ENCODE peak calls at places on chromosome 18, in seven cellular contexts. F is HCT116, W is HepG2, S is GM12878, X is WTC11, T is K562, L is H1. D is an unnamed sample.

GRCh38 chr18:11960743-11961380 is 20.4 kb upstream of the IMPA2 start:
- DNase-seq in F (no peak), W (no peak), S (no peak), X (no peak), T (peak; percentile 32), L (no peak), D (no peak)

GRCh38 chr18:21242141-21243040 is at the start of gene GREB1L:
- DNase-seq in F (peak; percentile 27), W (peak; percentile 16), S (no peak), X (peak; percentile 77), T (no peak), L (peak; percentile 83), D (peak; percentile 87)

GRCh38 chr18:77590928-77591327 is 341.3 kb downstream of the GALR1 start:
- DNase-seq in F (no peak), W (no peak), S (no peak), X (no peak), T (no peak), L (no peak), D (no peak)

GRCh38 chr18:8826514-8826913 is 121.2 kb downstream of the MTCL1 start:
- DNase-seq in F (no peak), W (no peak), S (no peak), X (no peak), T (no peak), L (no peak), D (no peak)

GRCh38 chr18:12837747-12838146 is 46.3 kb downstream of the PTPN2 start:
- DNase-seq in F (no peak), W (no peak), S (no peak), X (no peak), T (no peak), L (no peak), D (no peak)

GRCh38 chr18:79930020-79930642 is 21.3 kb downstream of the SLC66A2 start:
- DNase-seq in F (no peak), W (no peak), S (no peak), X (no peak), T (no peak), L (no peak), D (no peak)

GRCh38 chr18:45785015-45785597 is 40.4 kb upstream of the SIGLEC15 start:
- DNase-seq in F (no peak), W (no peak), S (no peak), X (no peak), T (no peak), L (no peak), D (no peak)

GRCh38 chr18:21820035-21820810 is 79.6 kb downstream of the MIB1 start:
- DNase-seq in F (peak; percentile 7), W (peak; percentile 8), S (no peak), X (no peak), T (peak; percentile 25), L (no peak), D (peak; percentile 27)

GRCh38 chr18:36756262-36756661 is 72.5 kb downstream of the TPGS2 start:
- DNase-seq in F (no peak), W (no peak), S (no peak), X (no peak), T (no peak), L (no peak), D (no peak)

GRCh38 chr18:27130029-27130428 is 55.1 kb downstream of the CHST9 start:
- DNase-seq in F (no peak), W (no peak), S (no peak), X (no peak), T (no peak), L (no peak), D (no peak)

GRCh38 chr18:76453057-76453561 is 41.9 kb downstream of the ZNF516 start:
- DNase-seq in F (no peak), W (no peak), S (no peak), X (no peak), T (no peak), L (no peak), D (no peak)

GRCh38 chr18:48002933-48003365 is 72.5 kb upstream of the SMAD2 start:
- DNase-seq in F (peak; percentile 77), W (no peak), S (no peak), X (no peak), T (no peak), L (no peak), D (no peak)

GRCh38 chr18:65215865-65216466 is 534.8 kb upstream of the CDH7 start:
- DNase-seq in F (no peak), W (no peak), S (no peak), X (no peak), T (no peak), L (no peak), D (no peak)

GRCh38 chr18:42072407-42072806 is 117.4 kb downstream of the PIK3C3 start:
- DNase-seq in F (no peak), W (no peak), S (no peak), X (no peak), T (no peak), L (no peak), D (no peak)

GRCh38 chr18:74947875-74948274 is 261.1 kb downstream of the PTGR3 start:
- DNase-seq in F (no peak), W (no peak), S (no peak), X (no peak), T (no peak), L (no peak), D (no peak)

GRCh38 chr18:8536226-8536625 is 73.0 kb upstream of the RAB12 start:
- DNase-seq in F (no peak), W (no peak), S (no peak), X (no peak), T (no peak), L (peak; percentile 45), D (no peak)

GRCh38 chr18:48806551-48807261 is 144.1 kb downstream of the SMAD7 start:
- DNase-seq in F (peak; percentile 12), W (no peak), S (no peak), X (peak; percentile 7), T (peak; percentile 19), L (peak; percentile 35), D (no peak)

GRCh38 chr18:45910405-45911023 is 56.6 kb downstream of the EPG5 start:
- DNase-seq in F (peak; percentile 36), W (peak; percentile 44), S (peak; percentile 2), X (peak; percentile 80), T (peak; percentile 41), L (peak; percentile 72), D (peak; percentile 61)

GRCh38 chr18:78144669-78145068 is 834.9 kb upstream of the SALL3 start:
- DNase-seq in F (no peak), W (no peak), S (no peak), X (no peak), T (no peak), L (no peak), D (no peak)

GRCh38 chr18:54822872-54823845 is 5.1 kb upstream of the RAB27B start:
- DNase-seq in F (peak; percentile 34), W (no peak), S (no peak), X (no peak), T (no peak), L (no peak), D (no peak)

GRCh38 chr18:8706981-8707940 is 1.9 kb downstream of the MTCL1 start:
- DNase-seq in F (no peak), W (no peak), S (no peak), X (peak; percentile 67), T (no peak), L (peak; percentile 82), D (peak; percentile 39)

GRCh38 chr18:8705280-8705940 is at the start of gene MTCL1:
- DNase-seq in F (no peak), W (no peak), S (no peak), X (peak; percentile 53), T (no peak), L (peak; percentile 70), D (peak; percentile 25)

GRCh38 chr18:61006687-61007224 is 326.5 kb upstream of the CDH20 start:
- DNase-seq in F (no peak), W (no peak), S (no peak), X (no peak), T (no peak), L (no peak), D (no peak)

GRCh38 chr18:32139835-32140283 is 48.2 kb downstream of the RNF138 start:
- DNase-seq in F (no peak), W (no peak), S (no peak), X (peak; percentile 36), T (no peak), L (no peak), D (no peak)
- TF ChIP-seq SP1 in F (no peak), W (no peak), S (no peak), X (no peak), T (no peak), L (no peak), D (no peak)

DNA sequence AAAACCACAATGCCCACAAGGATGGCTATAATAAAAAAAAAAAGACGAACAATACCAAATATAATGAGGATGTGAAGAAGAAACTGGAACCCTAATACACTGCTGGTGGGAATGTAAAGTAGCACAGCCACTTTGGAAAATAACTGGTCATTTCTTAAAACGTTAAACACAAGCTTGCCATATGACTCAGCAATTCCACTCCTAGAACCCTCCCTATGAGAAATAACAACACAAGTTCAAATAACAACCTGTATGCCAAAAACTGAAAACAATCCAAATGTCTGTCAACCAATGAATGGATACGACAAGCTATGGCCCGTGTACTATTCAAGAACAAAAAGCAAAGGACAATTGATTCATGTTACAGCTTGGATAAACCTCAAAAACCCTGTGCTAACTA is 7.0 kb upstream of the ALPK2 start:
- DNase-seq in F (peak; percentile 7), W (no peak), S (peak; percentile 38), X (no peak), T (no peak), L (no peak), D (no peak)
- TF ChIP-seq SP1 in F (no peak), W (no peak), S (no peak), X (no peak), T (no peak), L (no peak), D (no peak)

GRCh38 chr18:52582516-52582915 is 242.5 kb downstream of the DCC start:
- DNase-seq in F (no peak), W (no peak), S (no peak), X (no peak), T (no peak), L (no peak), D (no peak)

GRCh38 chr18:52582061-52582460 is 242.1 kb downstream of the DCC start:
- DNase-seq in F (no peak), W (no peak), S (no peak), X (no peak), T (no peak), L (no peak), D (no peak)
- TF ChIP-seq SP1 in F (no peak), W (no peak), S (no peak), X (no peak), T (no peak), L (no peak), D (no peak)

GRCh38 chr18:23721711-23722479 is 32.6 kb downstream of the LAMA3 start:
- DNase-seq in F (no peak), W (no peak), S (no peak), X (no peak), T (no peak), L (no peak), D (no peak)

GRCh38 chr18:23716966-23717365 is 27.7 kb downstream of the LAMA3 start:
- DNase-seq in F (no peak), W (no peak), S (no peak), X (no peak), T (no peak), L (no peak), D (no peak)

GRCh38 chr18:23718243-23718720 is 29.0 kb downstream of the LAMA3 start:
- DNase-seq in F (no peak), W (no peak), S (no peak), X (no peak), T (no peak), L (no peak), D (no peak)

GRCh38 chr18:23718731-23719130 is 29.5 kb downstream of the LAMA3 start:
- DNase-seq in F (no peak), W (no peak), S (no peak), X (no peak), T (no peak), L (no peak), D (no peak)

GRCh38 chr18:23719634-23720201 is 30.5 kb downstream of the LAMA3 start:
- DNase-seq in F (peak; percentile 87), W (peak; percentile 49), S (no peak), X (no peak), T (peak; percentile 61), L (no peak), D (no peak)
- TF ChIP-seq SP1 in F (peak; percentile 68), W (no peak), S (no peak), X (no peak), T (no peak), L (no peak), D (no peak)